ENCODE peak calls at places on chromosome 21, in five cellular contexts. K is activated CD4-positive, CD25-positive, alpha-beta regulatory T cell treated with anti-CD3 and anti-CD28 coated beads, Interleukin-2, amount 50 U/mL, for 72 hours; W is anterior cingulate cortex; B is WTC11; G is tibial artery. I is an unnamed sample.

GRCh38 chr21:29033871-29034270 is 9.4 kb downstream of the USP16 start:
- DNase-seq in K (no peak), B (no peak), G (no peak), W (no peak), I (no peak)

GRCh38 chr21:36183144-36183795 is 26.6 kb downstream of the DOP1B start:
- DNase-seq in G (no peak), K (no peak), B (no peak), W (no peak), I (no peak)

GRCh38 chr21:33211732-33212131 is 18.0 kb upstream of the IFNAR2 start:
- DNase-seq in G (no peak), B (no peak), W (no peak), K (no peak), I (no peak)

GRCh38 chr21:29490016-29490415 is 191.3 kb downstream of the BACH1 start:
- DNase-seq in K (no peak), G (no peak), B (no peak), W (no peak), I (no peak)

GRCh38 chr21:46028547-46029200 is 47.1 kb downstream of the COL6A1 start:
- DNase-seq in K (no peak), G (no peak), B (no peak), W (no peak), I (no peak)

GRCh38 chr21:31524140-31524539 is 135.4 kb upstream of the SOD1 start:
- DNase-seq in G (no peak), B (peak), K (no peak), W (no peak), I (no peak)

GRCh38 chr21:35303085-35303484 is 254.0 kb upstream of the RUNX1 start:
- DNase-seq in G (no peak), B (no peak), W (no peak), K (no peak), I (no peak)

GRCh38 chr21:46599251-46599572 is 5.7 kb downstream of the S100B start:
- DNase-seq in G (no peak), K (no peak), B (no peak), W (no peak), I (no peak)

GRCh38 chr21:42122808-42123207 is 51.7 kb downstream of the UMODL1 start:
- DNase-seq in K (no peak), G (no peak), W (no peak), B (no peak), I (no peak)

I was measured in cerebellum.